ENCODE peak calls at places on chromosome 11, in five cellular contexts. One of them, this sample, is unnamed.

GRCh38 chr11:116665523-116665922 is 107.3 kb downstream of the BUD13 start:
- DNase-seq in stimulated activated naive B cell treated with anti-CD40 and anti-IgM and Interleukin-4, amounts not matched to agents 10 μg/mL and 1 μg/mL and 100 μg/mL, for 72 hours: no peak
- DNase-seq in ELR: no peak
- DNase-seq in A673: no peak
- DNase-seq in Right ventricle myocardium superior: no peak
- DNase-seq in this sample: no peak

GRCh38 chr11:11569936-11570491 is 51.8 kb downstream of the GALNT18 start:
- DNase-seq in stimulated activated naive B cell treated with anti-CD40 and anti-IgM and Interleukin-4, amounts not matched to agents 10 μg/mL and 1 μg/mL and 100 μg/mL, for 72 hours: no peak
- DNase-seq in ELR: no peak
- DNase-seq in A673: no peak
- DNase-seq in Right ventricle myocardium superior: peak
- DNase-seq in this sample: no peak

GRCh38 chr11:61549662-61550568 is 31.0 kb downstream of the SYT7 start:
- DNase-seq in stimulated activated naive B cell treated with anti-CD40 and anti-IgM and Interleukin-4, amounts not matched to agents 10 μg/mL and 1 μg/mL and 100 μg/mL, for 72 hours: no peak
- DNase-seq in ELR: no peak
- DNase-seq in A673: no peak
- DNase-seq in Right ventricle myocardium superior: peak
- DNase-seq in this sample: no peak

GRCh38 chr11:6006395-6006794 is 351 bp downstream of the OR56A4 start:
- DNase-seq in stimulated activated naive B cell treated with anti-CD40 and anti-IgM and Interleukin-4, amounts not matched to agents 10 μg/mL and 1 μg/mL and 100 μg/mL, for 72 hours: no peak
- DNase-seq in ELR: no peak
- DNase-seq in A673: no peak
- DNase-seq in Right ventricle myocardium superior: no peak
- DNase-seq in this sample: no peak

GRCh38 chr11:81497202-81497804 is 1236.4 kb downstream of the FAM181B start:
- DNase-seq in stimulated activated naive B cell treated with anti-CD40 and anti-IgM and Interleukin-4, amounts not matched to agents 10 μg/mL and 1 μg/mL and 100 μg/mL, for 72 hours: no peak
- DNase-seq in ELR: peak
- DNase-seq in A673: peak
- DNase-seq in Right ventricle myocardium superior: no peak
- DNase-seq in this sample: no peak

GRCh38 chr11:134524876-134525845 is 113.1 kb upstream of the B3GAT1 start:
- DNase-seq in stimulated activated naive B cell treated with anti-CD40 and anti-IgM and Interleukin-4, amounts not matched to agents 10 μg/mL and 1 μg/mL and 100 μg/mL, for 72 hours: no peak
- DNase-seq in ELR: no peak
- DNase-seq in A673: no peak
- DNase-seq in Right ventricle myocardium superior: no peak
- DNase-seq in this sample: no peak

GRCh38 chr11:78158987-78159662 is 19.7 kb upstream of the ALG8 start:
- DNase-seq in stimulated activated naive B cell treated with anti-CD40 and anti-IgM and Interleukin-4, amounts not matched to agents 10 μg/mL and 1 μg/mL and 100 μg/mL, for 72 hours: no peak
- DNase-seq in ELR: no peak
- DNase-seq in A673: no peak
- DNase-seq in Right ventricle myocardium superior: no peak
- DNase-seq in this sample: no peak

GRCh38 chr11:19701421-19701820 is 11.2 kb upstream of the NAV2 start:
- DNase-seq in stimulated activated naive B cell treated with anti-CD40 and anti-IgM and Interleukin-4, amounts not matched to agents 10 μg/mL and 1 μg/mL and 100 μg/mL, for 72 hours: no peak
- DNase-seq in ELR: no peak
- DNase-seq in A673: no peak
- DNase-seq in Right ventricle myocardium superior: no peak
- DNase-seq in this sample: no peak

GRCh38 chr11:69905611-69906452 is 86.6 kb upstream of the FGF3 start:
- DNase-seq in stimulated activated naive B cell treated with anti-CD40 and anti-IgM and Interleukin-4, amounts not matched to agents 10 μg/mL and 1 μg/mL and 100 μg/mL, for 72 hours: no peak
- DNase-seq in ELR: no peak
- DNase-seq in A673: no peak
- DNase-seq in Right ventricle myocardium superior: peak
- DNase-seq in this sample: no peak

GRCh38 chr11:50278756-50279155 is 246.1 kb downstream of the OR4C45 start:
- DNase-seq in stimulated activated naive B cell treated with anti-CD40 and anti-IgM and Interleukin-4, amounts not matched to agents 10 μg/mL and 1 μg/mL and 100 μg/mL, for 72 hours: no peak
- DNase-seq in ELR: no peak
- DNase-seq in A673: no peak
- DNase-seq in Right ventricle myocardium superior: no peak
- DNase-seq in this sample: no peak

GRCh38 chr11:72326151-72326842 is 82.3 kb upstream of the PHOX2A start:
- DNase-seq in stimulated activated naive B cell treated with anti-CD40 and anti-IgM and Interleukin-4, amounts not matched to agents 10 μg/mL and 1 μg/mL and 100 μg/mL, for 72 hours: no peak
- DNase-seq in ELR: peak
- DNase-seq in A673: no peak
- DNase-seq in Right ventricle myocardium superior: no peak
- DNase-seq in this sample: no peak